ENCODE peak calls at places on chromosomes 7 and 10, in six cellular contexts. S is stomach, Z is A549, C is SK-N-SH, U is GM12878, H is sigmoid colon. P is an unnamed sample.

GRCh38 chr10:119503821-119504220 is 38.7 kb downstream of the RGS10 start:
- DNase-seq in C (no peak), H (no peak), U (no peak), S (no peak), Z (no peak), P (no peak)

GRCh38 chr7:10889266-10889898 is 84.3 kb upstream of the PHF14 start:
- DNase-seq in Z (peak), U (no peak), C (peak), H (no peak), S (peak), P (peak)

GRCh38 chr10:3886666-3887251 is 101.8 kb upstream of the KLF6 start:
- DNase-seq in Z (peak), S (no peak), C (peak), U (no peak), H (peak), P (no peak)

GRCh38 chr10:96225119-96225518 is 46.2 kb downstream of the BLNK start:
- DNase-seq in S (no peak), U (no peak), C (no peak), Z (no peak), H (no peak), P (no peak)

GRCh38 chr10:114313139-114313538 is 74.1 kb downstream of the VWA2 start:
- DNase-seq in Z (no peak), C (no peak), U (no peak), H (peak), S (no peak), P (no peak)

GRCh38 chr10:3784510-3785250 is at the start of gene KLF6:
- DNase-seq in C (peak), U (no peak), H (peak), Z (peak), S (peak), P (peak)

GRCh38 chr7:41029072-41029492 is 673.8 kb downstream of the INHBA start:
- DNase-seq in H (no peak), Z (peak), U (no peak), C (no peak), S (no peak), P (no peak)

GRCh38 chr7:22200777-22201176 is 156.2 kb downstream of the RAPGEF5 start:
- DNase-seq in Z (no peak), S (no peak), U (no peak), H (no peak), C (no peak), P (no peak)

GRCh38 chr10:122323188-122323587 is 51.3 kb upstream of the PLEKHA1 start:
- DNase-seq in Z (no peak), H (no peak), U (no peak), C (no peak), S (no peak), P (no peak)

GRCh38 chr7:120947980-120948379 is 2.6 kb upstream of the ING3 start:
- DNase-seq in S (no peak), U (no peak), C (no peak), H (no peak), Z (no peak), P (no peak)

GRCh38 chr7:146366938-146367337 is 250.3 kb downstream of the CNTNAP2 start:
- DNase-seq in H (no peak), U (no peak), Z (no peak), S (no peak), C (no peak), P (no peak)

GRCh38 chr10:103528551-103528950 is 35.0 kb downstream of the NEURL1 start:
- DNase-seq in Z (no peak), U (no peak), S (no peak), C (no peak), H (no peak), P (no peak)

GRCh38 chr7:22723171-22723601 is 3.8 kb upstream of the IL6 start:
- DNase-seq in C (no peak), Z (no peak), S (peak), U (no peak), H (peak), P (peak)

GRCh38 chr10:35307297-35307696 is 29.0 kb upstream of the CCNY start:
- DNase-seq in H (no peak), C (no peak), S (no peak), Z (peak), U (no peak), P (no peak)

GRCh38 chr7:38190010-38190409 is 12.0 kb downstream of the STARD3NL start:
- DNase-seq in H (no peak), C (no peak), S (no peak), U (no peak), Z (no peak), P (no peak)

GRCh38 chr7:39644170-39644569 is 20.8 kb downstream of the RALA start:
- DNase-seq in S (no peak), Z (no peak), C (no peak), U (no peak), H (no peak), P (no peak)

GRCh38 chr10:88707429-88708110 is 1.5 kb downstream of the LIPK start:
- DNase-seq in U (no peak), S (no peak), Z (peak), H (no peak), C (no peak), P (no peak)

GRCh38 chr7:92043637-92044036 is 90.6 kb downstream of the CYP51A1 start:
- DNase-seq in C (no peak), Z (no peak), U (no peak), S (no peak), H (no peak), P (no peak)

GRCh38 chr7:150740053-150740452 is 2.8 kb downstream of the GIMAP5 start:
- DNase-seq in U (no peak), Z (no peak), H (no peak), S (no peak), C (no peak), P (no peak)

GRCh38 chr10:19629559-19629958 is 186.7 kb upstream of the PLXDC2 start:
- DNase-seq in H (peak), C (no peak), S (peak), Z (peak), U (no peak), P (peak)

GRCh38 chr10:102463983-102464382 is 12.6 kb upstream of the C10orf95 start:
- DNase-seq in C (no peak), H (no peak), S (no peak), Z (no peak), U (no peak), P (no peak)

GRCh38 chr7:18116661-18117060 is 89.0 kb upstream of the PRPS1L1 start:
- DNase-seq in U (no peak), C (no peak), Z (no peak), H (no peak), S (no peak), P (no peak)

GRCh38 chr7:27123021-27123476 is 7.5 kb downstream of the HOXA4 start:
- DNase-seq in Z (no peak), U (no peak), S (no peak), C (no peak), H (no peak), P (no peak)

GRCh38 chr10:31028076-31028475 is 3.6 kb downstream of the ZNF438 start:
- DNase-seq in S (no peak), C (no peak), H (no peak), U (no peak), Z (no peak), P (no peak)

GRCh38 chr7:70582921-70583895 is 548.7 kb upstream of the GALNT17 start:
- DNase-seq in S (no peak), C (peak), U (no peak), Z (no peak), H (no peak), P (no peak)

GRCh38 chr7:16926283-16926682 is 44.5 kb upstream of the AGR3 start:
- DNase-seq in H (no peak), C (no peak), S (no peak), Z (peak), U (no peak), P (peak)

GRCh38 chr10:104630731-104631130 is 10.4 kb upstream of the SORCS3 start:
- DNase-seq in U (no peak), C (no peak), S (no peak), Z (no peak), H (no peak), P (no peak)

GRCh38 chr7:151104411-151105235 is 18.3 kb downstream of the AGAP3 start:
- DNase-seq in Z (no peak), U (no peak), H (no peak), S (no peak), C (no peak), P (no peak)

GRCh38 chr7:30476401-30477145 is 2.0 kb downstream of the NOD1 start:
- DNase-seq in S (no peak), U (no peak), Z (no peak), C (no peak), H (peak), P (no peak)

GRCh38 chr10:3225589-3225988 is 53.0 kb upstream of the PITRM1 start:
- DNase-seq in U (no peak), S (no peak), C (no peak), H (no peak), Z (peak), P (no peak)

GRCh38 chr10:99555371-99556224 is 22.9 kb downstream of the NKX2-3 start:
- DNase-seq in U (peak), Z (no peak), H (no peak), C (no peak), S (no peak), P (no peak)

GRCh38 chr7:38411404-38411803 is 138.0 kb upstream of the TARP start:
- DNase-seq in C (peak), S (no peak), H (no peak), U (no peak), Z (peak), P (no peak)

GRCh38 chr10:43855667-43856210 is 207.1 kb upstream of the ZNF32 start:
- DNase-seq in Z (no peak), U (no peak), S (no peak), H (no peak), C (peak), P (no peak)

GRCh38 chr10:17375936-17376584 is 78.3 kb downstream of the ST8SIA6 start:
- DNase-seq in H (no peak), Z (peak), C (peak), U (no peak), S (no peak), P (no peak)

GRCh38 chr10:37952051-37952815 is 24.2 kb downstream of the ZNF25 start:
- DNase-seq in S (no peak), U (no peak), H (no peak), C (no peak), Z (no peak), P (no peak)

GRCh38 chr10:96043895-96044580 is 655 bp downstream of the CCNJ start:
- DNase-seq in U (no peak), H (peak), S (peak), C (peak), Z (peak), P (peak)

GRCh38 chr10:114876602-114877300 is 55.2 kb downstream of the FHIP2A start:
- DNase-seq in S (peak), Z (peak), C (peak), U (peak), H (peak), P (peak)

GRCh38 chr7:65980478-65981250 is 1.3 kb downstream of the GUSB start:
- DNase-seq in Z (peak), S (peak), U (peak), C (peak), H (peak), P (peak)

GRCh38 chr10:119616879-119617580 is 20.3 kb upstream of the TIAL1 start:
- DNase-seq in C (no peak), U (no peak), S (no peak), H (no peak), Z (peak), P (no peak)

GRCh38 chr10:61588770-61589211 is 73.9 kb upstream of the CABCOCO1 start:
- DNase-seq in C (peak), U (no peak), H (no peak), Z (peak), S (no peak), P (no peak)
- TF ChIP-seq EP300 in C (no peak), U (no peak), H (no peak), Z (no peak), S (no peak), P (no peak)

GRCh38 chr7:158582089-158582456 is 5.5 kb downstream of the PTPRN2 start:
- DNase-seq in U (no peak), Z (no peak), S (peak), H (peak), C (no peak), P (no peak)
- TF ChIP-seq EP300 in U (no peak), Z (no peak), S (no peak), H (no peak), C (no peak), P (no peak)

GRCh38 chr7:80309377-80309776 is 174.7 kb downstream of the GNAI1 start:
- DNase-seq in C (no peak), U (no peak), Z (no peak), S (no peak), H (no peak), P (no peak)

GRCh38 chr7:80311313-80311712 is 176.7 kb downstream of the GNAI1 start:
- DNase-seq in C (no peak), Z (no peak), S (no peak), U (no peak), H (no peak), P (no peak)

GRCh38 chr7:80309971-80310549 is 175.4 kb downstream of the GNAI1 start:
- DNase-seq in Z (no peak), C (no peak), U (no peak), H (no peak), S (no peak), P (no peak)

GRCh38 chr7:80302636-80303035 is 168.0 kb downstream of the GNAI1 start:
- DNase-seq in U (no peak), S (no peak), Z (no peak), H (no peak), C (no peak), P (no peak)

DNA sequence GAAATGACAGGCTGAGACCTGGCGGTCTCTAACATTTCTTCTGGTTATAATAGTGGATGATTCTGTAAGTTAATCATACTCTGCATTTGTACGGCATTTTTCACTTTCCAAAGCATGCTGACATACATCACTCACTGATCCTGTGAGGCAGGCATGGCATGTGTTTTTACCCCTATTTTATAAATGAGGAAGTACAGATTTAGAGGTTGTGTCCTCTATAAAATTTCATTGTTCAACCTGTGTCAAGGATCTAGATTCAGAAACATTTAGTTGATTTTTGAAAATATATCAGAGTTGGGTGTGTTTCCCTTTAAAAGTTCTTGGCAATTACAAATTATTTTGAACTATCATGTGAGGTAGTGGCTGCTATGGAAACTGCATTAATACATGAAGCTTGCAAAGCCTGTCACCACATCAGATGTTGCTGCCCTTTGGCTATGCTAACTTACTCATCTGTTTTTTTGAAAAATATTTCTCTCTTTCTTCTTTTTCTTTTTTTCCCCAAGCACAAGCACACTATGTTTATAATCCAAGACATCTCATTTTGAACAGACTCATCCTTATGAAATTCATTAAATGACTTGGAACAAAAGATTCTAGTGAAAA is 172.7 kb downstream of the GNAI1 start:
- DNase-seq in Z (peak), H (no peak), S (no peak), U (no peak), C (peak), P (no peak)
- TF ChIP-seq EP300 in Z (no peak), H (no peak), S (no peak), U (no peak), C (no peak), P (no peak)

DNA sequence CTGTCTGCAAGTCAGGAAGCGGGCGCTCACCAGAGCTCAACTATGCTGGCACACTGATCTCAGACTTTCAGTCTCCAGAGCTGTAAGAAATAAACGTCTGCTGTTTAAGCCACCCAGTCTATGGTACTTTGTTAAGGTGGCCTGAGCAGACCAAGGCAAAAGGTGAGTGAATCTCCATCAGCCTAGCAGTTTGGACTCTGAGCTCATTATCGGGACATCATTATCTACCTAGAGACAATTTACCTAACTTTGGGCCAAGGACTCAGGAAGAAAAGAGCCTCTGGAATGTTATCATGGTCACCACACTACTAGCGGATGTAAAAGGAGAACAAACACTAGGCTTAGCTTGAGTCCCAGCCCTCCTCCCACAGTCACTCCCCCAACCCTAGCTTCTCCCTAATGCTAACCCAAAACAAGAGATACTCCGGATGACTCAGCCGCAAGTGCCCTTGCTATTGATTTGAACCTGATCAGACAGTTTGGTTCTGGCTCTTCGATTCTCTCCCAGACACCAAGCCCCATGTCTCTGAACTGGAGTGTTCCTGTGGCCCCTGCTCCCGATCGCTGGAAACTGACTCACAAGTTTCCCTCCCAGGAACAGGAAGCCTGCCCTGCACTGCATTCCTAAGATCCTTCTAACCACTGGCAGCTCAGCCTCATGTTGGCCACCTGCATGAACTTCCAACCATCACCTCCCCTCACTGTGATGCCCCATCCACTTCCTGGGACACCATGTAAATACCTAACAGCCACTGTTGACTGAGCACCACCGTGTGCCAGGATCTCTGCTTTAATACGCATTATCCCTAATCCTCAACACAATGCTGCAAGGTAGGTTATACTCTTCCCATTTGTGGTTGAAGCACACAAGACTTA is 34.5 kb downstream of the CREB3L2 start:
- DNase-seq in H (no peak), C (no peak), Z (peak), U (no peak), S (no peak), P (no peak)
- TF ChIP-seq EP300 in H (no peak), C (peak), Z (no peak), U (no peak), S (no peak), P (no peak)

DNA sequence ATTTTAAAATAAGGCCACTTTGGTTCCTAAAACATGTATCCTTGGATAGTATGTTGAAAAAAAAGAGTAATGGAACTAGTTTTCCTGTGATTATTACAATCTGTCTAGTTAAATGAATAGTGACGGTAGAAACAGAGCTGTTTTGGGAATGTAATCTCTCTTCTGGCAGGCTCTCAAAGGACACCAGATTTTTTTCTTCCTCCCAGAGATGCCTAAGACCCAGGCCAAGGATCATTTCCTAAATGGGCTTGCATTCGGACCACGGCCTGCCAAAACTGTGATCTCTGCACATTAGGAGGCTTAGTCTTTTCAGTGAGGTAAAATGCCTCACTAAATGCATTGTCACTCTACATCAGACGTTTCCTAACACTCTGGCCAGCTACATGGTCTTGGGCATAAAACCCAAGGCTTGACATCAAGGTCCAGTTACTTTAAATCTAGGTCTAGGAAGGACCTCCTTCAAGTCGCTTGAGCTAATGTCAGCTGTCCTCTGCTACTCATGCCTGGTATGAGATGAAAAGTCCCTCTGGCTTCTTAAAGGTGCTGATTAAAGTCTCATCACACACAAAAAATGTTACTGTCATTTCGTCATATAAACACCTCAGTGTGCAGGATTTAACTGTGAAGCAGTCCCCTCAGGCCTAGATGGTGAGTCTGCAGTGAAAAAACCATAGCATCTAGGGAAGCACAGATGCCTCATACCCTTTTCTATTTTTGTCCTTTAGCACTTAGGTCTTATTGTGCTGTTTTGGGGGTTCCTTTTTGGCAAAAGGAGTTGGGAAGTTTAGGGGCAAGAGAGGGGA is 47.7 kb downstream of the DLD start:
- DNase-seq in Z (no peak), C (no peak), H (peak), U (no peak), S (no peak), P (no peak)
- TF ChIP-seq EP300 in Z (no peak), C (peak), H (no peak), U (no peak), S (peak), P (no peak)

P was measured in transverse colon.